ENCODE peak calls at places on chromosomes 13 and 19, in seven cellular contexts. C is neuronal stem cell, X is H9, N is trophoblast cell, P is mesenchymal stem cell, B is IMR-90, A is H1. K is an unnamed sample.

GRCh38 chr13:84655677-84656076 is 773.4 kb upstream of the SLITRK1 start:
- DNase-seq in P (no peak), B (peak), N (no peak), A (no peak), C (no peak), X (no peak), K (peak)

GRCh38 chr13:88602786-88603777 is 931.9 kb downstream of the SLITRK5 start:
- DNase-seq in B (no peak), C (no peak), X (no peak), N (no peak), A (no peak), P (no peak), K (no peak)

GRCh38 chr19:34461375-34462100 is 20.0 kb upstream of the WTIP start:
- DNase-seq in X (no peak), N (no peak), P (no peak), C (no peak), A (no peak), B (peak), K (no peak)

GRCh38 chr13:72204291-72204690 is 337.3 kb upstream of the DACH1 start:
- DNase-seq in B (no peak), X (no peak), P (no peak), A (no peak), N (peak), C (no peak), K (no peak)

GRCh38 chr19:33292595-33293254 is 9.6 kb downstream of the CEBPA start:
- DNase-seq in A (no peak), N (no peak), X (no peak), B (no peak), P (no peak), C (no peak), K (no peak)

GRCh38 chr19:16509141-16510061 is 13.2 kb downstream of the C19orf44 start:
- DNase-seq in B (peak), A (no peak), C (no peak), P (no peak), N (peak), X (no peak), K (no peak)

GRCh38 chr19:38834590-38834989 is 3.0 kb upstream of the ECH1 start:
- DNase-seq in P (no peak), A (no peak), N (peak), C (no peak), B (no peak), X (no peak), K (no peak)

GRCh38 chr19:33275559-33275932 is 26.8 kb downstream of the CEBPA start:
- DNase-seq in N (no peak), A (no peak), P (no peak), C (no peak), X (no peak), B (no peak), K (no peak)

GRCh38 chr13:99323488-99323887 is 16.3 kb upstream of the GPR183 start:
- DNase-seq in N (no peak), A (no peak), C (no peak), P (peak), X (no peak), B (peak), K (no peak)

GRCh38 chr13:20788312-20788711 is 14.6 kb upstream of the EEF1AKMT1 start:
- DNase-seq in X (no peak), P (no peak), N (no peak), A (no peak), B (peak), C (no peak), K (no peak)

GRCh38 chr13:20159646-20160345 is 1.1 kb downstream of the GJA3 start:
- DNase-seq in X (no peak), P (no peak), N (no peak), C (no peak), B (peak), A (no peak), K (no peak)

GRCh38 chr13:78958019-78958418 is 299.1 kb upstream of the OBI1 start:
- DNase-seq in C (no peak), P (no peak), A (no peak), X (no peak), B (no peak), N (no peak), K (no peak)

GRCh38 chr13:112154301-112155060 is 87.5 kb downstream of the SOX1 start:
- DNase-seq in C (no peak), N (no peak), B (no peak), P (no peak), A (no peak), X (no peak), K (no peak)

GRCh38 chr13:41418027-41418426 is 39.3 kb upstream of the RGCC start:
- DNase-seq in X (no peak), A (no peak), C (no peak), N (no peak), B (peak), P (peak), K (no peak)

GRCh38 chr13:106649495-106649894 is 81.6 kb upstream of the ARGLU1 start:
- DNase-seq in C (no peak), A (no peak), N (no peak), P (no peak), B (peak), X (no peak), K (no peak)

GRCh38 chr13:18948664-18949488 is 232.7 kb downstream of the TUBA3C start:
- DNase-seq in X (no peak), P (no peak), C (no peak), A (no peak), N (no peak), B (no peak), K (no peak)

GRCh38 chr13:99743079-99743478 is 228.5 kb downstream of the ZIC5 start:
- DNase-seq in X (no peak), B (no peak), P (no peak), A (no peak), N (no peak), C (no peak), K (no peak)

GRCh38 chr13:67416047-67416925 is 186.2 kb upstream of the PCDH9 start:
- DNase-seq in X (peak), P (peak), C (peak), N (no peak), B (peak), A (peak), K (peak)

GRCh38 chr13:95585867-95586266 is 33.3 kb downstream of the CLDN10 start:
- DNase-seq in B (no peak), X (no peak), P (no peak), N (peak), A (no peak), C (no peak), K (no peak)

GRCh38 chr13:37144661-37145060 is 39.2 kb upstream of the CSNK1A1L start:
- DNase-seq in A (no peak), X (no peak), N (no peak), P (no peak), B (peak), C (no peak), K (no peak)

GRCh38 chr13:76622336-76623045 is 263.7 kb downstream of the KCTD12 start:
- DNase-seq in C (no peak), X (no peak), A (no peak), P (no peak), B (no peak), N (no peak), K (no peak)

GRCh38 chr13:109009756-109010155 is 380.3 kb downstream of the MYO16 start:
- DNase-seq in X (no peak), N (peak), C (no peak), P (no peak), A (no peak), B (no peak), K (no peak)

GRCh38 chr19:6059996-6060599 is 50.2 kb downstream of the RFX2 start:
- DNase-seq in B (no peak), A (no peak), N (no peak), C (no peak), P (no peak), X (no peak), K (no peak)
- H3K27ac ChIP-seq in B (no peak), A (no peak), N (no peak), C (no peak), P (no peak), X (no peak), K (no peak)

DNA sequence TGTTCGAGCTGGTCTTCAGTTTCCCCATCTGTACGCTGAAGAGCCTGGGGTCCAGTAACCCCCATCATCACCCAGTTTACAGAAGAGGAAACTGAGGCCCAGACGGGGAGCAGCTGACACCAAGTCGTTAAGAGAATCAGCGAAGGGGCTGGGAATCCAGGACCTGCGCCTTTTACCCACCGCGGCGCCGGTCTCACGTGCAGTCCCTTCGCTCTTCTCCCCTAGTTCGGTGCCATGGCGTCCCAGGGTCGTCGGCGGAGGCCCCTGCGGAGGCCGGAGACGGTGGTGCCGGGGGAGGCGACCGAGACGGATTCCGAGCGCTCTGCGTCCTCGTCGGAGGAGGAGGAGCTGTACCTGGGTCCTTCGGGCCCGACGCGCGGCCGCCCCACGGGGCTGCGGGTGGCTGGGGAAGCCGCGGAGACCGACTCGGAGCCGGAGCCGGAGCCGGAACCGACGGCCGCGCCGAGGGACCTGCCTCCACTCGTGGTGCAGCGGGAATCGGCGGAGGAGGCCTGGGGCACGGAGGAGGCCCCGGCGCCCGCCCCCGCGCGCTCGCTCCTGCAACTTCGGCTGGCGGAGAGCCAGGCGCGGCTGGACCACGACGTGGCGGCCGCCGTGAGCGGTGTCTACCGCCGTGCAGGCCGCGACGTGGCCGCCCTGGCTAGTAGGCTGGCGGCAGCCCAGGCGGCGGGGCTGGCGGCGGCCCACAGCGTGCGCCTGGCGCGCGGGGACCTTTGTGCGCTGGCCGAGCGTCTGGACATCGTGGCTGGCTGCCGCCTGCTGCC is 671 bp downstream of the BLOC1S3 start:
- DNase-seq in C (no peak), X (no peak), A (no peak), B (peak), P (peak), N (peak), K (no peak)
- H2BK5ac ChIP-seq in C (no peak), X (no peak), A (no peak), B (peak), P (peak), N (peak), K (no peak)

DNA sequence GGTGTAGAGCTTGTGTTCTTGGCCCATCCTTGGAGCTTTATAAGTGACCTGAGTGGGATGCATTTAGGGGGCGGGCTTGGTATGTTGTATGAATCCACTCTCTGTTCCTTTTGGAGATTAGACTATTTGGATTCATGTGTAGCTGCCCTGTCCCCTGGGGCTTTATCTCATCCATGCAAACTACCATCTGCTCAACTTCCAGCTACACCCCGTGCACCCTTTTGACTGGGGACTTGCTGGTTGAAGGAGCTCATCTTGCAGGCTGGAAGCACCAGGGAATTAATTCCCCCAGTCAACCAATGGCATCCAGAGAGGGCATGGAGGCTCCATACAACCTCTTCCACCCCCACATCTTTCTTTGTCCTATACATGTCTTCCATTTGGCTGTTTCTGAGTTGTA is 6.1 kb downstream of the CLEC4M start:
- DNase-seq in X (no peak), C (no peak), N (no peak), P (no peak), A (no peak), B (no peak), K (no peak)
- H2AK5ac ChIP-seq in X (no peak), C (no peak), N (no peak), P (no peak), A (peak), B (no peak), K (no peak)

GRCh38 chr19:3415695-3416094 is 49.3 kb downstream of the NFIC start:
- DNase-seq in B (no peak), C (no peak), A (no peak), P (no peak), X (no peak), N (no peak), K (no peak)
- H3K27ac ChIP-seq in B (no peak), C (no peak), A (no peak), P (no peak), X (no peak), N (no peak), K (no peak)

DNA sequence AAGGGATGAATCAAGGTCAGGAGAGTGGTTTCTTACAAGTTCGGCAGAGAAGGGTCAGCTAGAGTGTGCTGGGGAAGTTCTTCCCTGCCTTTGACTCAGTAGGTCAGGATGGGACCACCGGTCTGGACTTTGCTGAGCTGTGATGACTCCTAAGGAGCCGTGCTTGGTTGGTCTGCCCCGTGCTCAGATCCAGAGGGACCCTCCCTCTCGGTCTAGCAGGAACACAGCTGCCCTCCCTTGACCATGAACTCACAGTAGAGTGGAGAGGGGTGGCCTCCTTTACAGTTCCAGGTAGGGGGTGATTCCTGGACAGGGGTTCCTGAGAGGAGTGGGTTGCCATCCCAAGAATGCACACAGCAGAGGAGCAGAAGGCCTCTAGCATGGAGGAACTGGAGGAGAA is 4.3 kb downstream of the RPS19 start:
- DNase-seq in X (no peak), A (no peak), P (no peak), N (no peak), B (no peak), C (no peak), K (no peak)
- H2BK5ac ChIP-seq in X (no peak), A (no peak), P (no peak), N (no peak), B (no peak), C (no peak), K (no peak)

DNA sequence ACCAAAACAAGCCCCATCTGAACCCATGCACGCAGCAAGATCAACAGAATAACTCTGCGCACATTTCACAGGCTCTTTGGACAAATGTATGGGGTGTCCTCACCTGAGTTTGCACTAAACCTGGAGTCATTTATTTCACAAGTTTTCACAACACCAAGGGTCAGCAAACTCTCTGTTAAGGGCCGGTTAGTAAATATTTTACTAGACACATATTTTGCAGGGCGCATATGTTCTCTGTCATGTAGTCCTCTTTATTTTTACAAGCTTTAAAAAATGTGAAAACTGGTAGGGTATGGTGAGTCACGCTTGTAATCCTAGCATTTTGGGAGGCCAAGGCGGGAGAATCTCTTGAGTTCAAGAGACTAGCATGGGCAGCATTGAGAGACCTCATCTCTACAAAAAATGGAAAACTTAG is 45.5 kb upstream of the DPRX start:
- DNase-seq in P (no peak), X (no peak), A (no peak), N (no peak), B (no peak), C (no peak), K (no peak)
- H2AK5ac ChIP-seq in P (no peak), X (no peak), A (no peak), N (no peak), B (no peak), C (no peak), K (no peak)

DNA sequence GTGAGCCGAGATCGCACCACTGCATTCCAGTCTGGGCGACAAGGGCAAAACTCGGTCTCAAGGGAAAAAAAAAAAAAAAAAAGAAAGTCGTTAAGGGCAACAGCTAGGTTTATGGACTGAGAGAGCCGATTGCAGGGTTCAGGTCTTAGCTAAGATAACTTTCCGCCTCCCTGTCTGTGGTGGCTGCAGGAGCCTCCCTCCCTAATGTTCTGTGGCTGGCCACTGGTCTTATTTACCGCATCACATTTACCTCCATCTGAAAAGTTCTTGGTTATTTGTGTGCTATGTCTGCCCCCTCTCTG is 722 bp upstream of the CRTC1 start:
- DNase-seq in N (no peak), X (no peak), P (no peak), B (no peak), C (no peak), A (no peak), K (no peak)
- H3K27ac ChIP-seq in N (no peak), X (no peak), P (no peak), B (peak), C (no peak), A (no peak), K (no peak)